ENCODE peak calls at places on chromosome 2, in ten cellular contexts. One of them, this sample, is unnamed.

GRCh38 chr2:88735853-88736252 is 44.4 kb downstream of the RPIA start:
- DNase-seq in Caco-2: no peak
- DNase-seq in coronary artery: no peak
- DNase-seq in brain microvascular endothelial cell: no peak
- DNase-seq in endothelial cell: no peak
- DNase-seq in thoracic aorta: no peak
- DNase-seq in heart left ventricle: no peak
- DNase-seq in neural crest cell: no peak
- DNase-seq in spleen: no peak
- DNase-seq in right lobe of liver: no peak
- DNase-seq in this sample: no peak

GRCh38 chr2:74301262-74301661 is 42.0 kb downstream of the SLC4A5 start:
- DNase-seq in Caco-2: no peak
- DNase-seq in right lobe of liver: no peak
- DNase-seq in endothelial cell: no peak
- DNase-seq in thoracic aorta: no peak
- DNase-seq in neural crest cell: no peak
- DNase-seq in spleen: no peak
- DNase-seq in brain microvascular endothelial cell: no peak
- DNase-seq in heart left ventricle: no peak
- DNase-seq in coronary artery: no peak
- DNase-seq in this sample: no peak

GRCh38 chr2:85615413-85615728 is 615 bp upstream of the USP39 start:
- DNase-seq in thoracic aorta: no peak
- DNase-seq in spleen: peak
- DNase-seq in Caco-2: no peak
- DNase-seq in endothelial cell: no peak
- DNase-seq in brain microvascular endothelial cell: no peak
- DNase-seq in right lobe of liver: no peak
- DNase-seq in coronary artery: no peak
- DNase-seq in heart left ventricle: peak
- DNase-seq in neural crest cell: no peak
- DNase-seq in this sample: no peak

GRCh38 chr2:192010073-192010472 is 163.2 kb upstream of the CAVIN2 start:
- DNase-seq in right lobe of liver: no peak
- DNase-seq in Caco-2: no peak
- DNase-seq in coronary artery: no peak
- DNase-seq in neural crest cell: no peak
- DNase-seq in endothelial cell: no peak
- DNase-seq in thoracic aorta: no peak
- DNase-seq in brain microvascular endothelial cell: no peak
- DNase-seq in heart left ventricle: no peak
- DNase-seq in spleen: no peak
- DNase-seq in this sample: no peak

GRCh38 chr2:30026091-30027055 is 105.0 kb upstream of the ALK start:
- DNase-seq in right lobe of liver: peak
- DNase-seq in spleen: no peak
- DNase-seq in Caco-2: peak
- DNase-seq in thoracic aorta: no peak
- DNase-seq in brain microvascular endothelial cell: peak
- DNase-seq in heart left ventricle: peak
- DNase-seq in neural crest cell: peak
- DNase-seq in endothelial cell: peak
- DNase-seq in coronary artery: no peak
- DNase-seq in this sample: peak

GRCh38 chr2:38293152-38293865 is 83.8 kb downstream of the ATL2 start:
- DNase-seq in brain microvascular endothelial cell: no peak
- DNase-seq in neural crest cell: no peak
- DNase-seq in coronary artery: no peak
- DNase-seq in Caco-2: no peak
- DNase-seq in right lobe of liver: no peak
- DNase-seq in heart left ventricle: no peak
- DNase-seq in thoracic aorta: no peak
- DNase-seq in endothelial cell: no peak
- DNase-seq in spleen: no peak
- DNase-seq in this sample: no peak

GRCh38 chr2:241636182-241636982 is 576 bp downstream of the THAP4 start:
- DNase-seq in Caco-2: peak
- DNase-seq in thoracic aorta: no peak
- DNase-seq in coronary artery: no peak
- DNase-seq in brain microvascular endothelial cell: no peak
- DNase-seq in right lobe of liver: peak
- DNase-seq in heart left ventricle: peak
- DNase-seq in neural crest cell: peak
- DNase-seq in spleen: peak
- DNase-seq in endothelial cell: peak
- DNase-seq in this sample: peak

GRCh38 chr2:200335657-200336056 is 29.2 kb downstream of the SPATS2L start:
- DNase-seq in thoracic aorta: no peak
- DNase-seq in neural crest cell: no peak
- DNase-seq in coronary artery: no peak
- DNase-seq in endothelial cell: no peak
- DNase-seq in right lobe of liver: no peak
- DNase-seq in brain microvascular endothelial cell: no peak
- DNase-seq in heart left ventricle: no peak
- DNase-seq in spleen: no peak
- DNase-seq in Caco-2: no peak
- DNase-seq in this sample: no peak

GRCh38 chr2:143533846-143534245 is 404.6 kb downstream of the ARHGAP15 start:
- DNase-seq in coronary artery: no peak
- DNase-seq in Caco-2: no peak
- DNase-seq in neural crest cell: no peak
- DNase-seq in thoracic aorta: no peak
- DNase-seq in spleen: no peak
- DNase-seq in heart left ventricle: no peak
- DNase-seq in right lobe of liver: no peak
- DNase-seq in brain microvascular endothelial cell: no peak
- DNase-seq in endothelial cell: no peak
- DNase-seq in this sample: no peak

GRCh38 chr2:231037202-231037730 is at the start of gene C2orf72:
- DNase-seq in spleen: no peak
- DNase-seq in right lobe of liver: no peak
- DNase-seq in endothelial cell: peak
- DNase-seq in Caco-2: peak
- DNase-seq in brain microvascular endothelial cell: no peak
- DNase-seq in neural crest cell: no peak
- DNase-seq in thoracic aorta: no peak
- DNase-seq in heart left ventricle: no peak
- DNase-seq in coronary artery: no peak
- DNase-seq in this sample: peak

GRCh38 chr2:140893685-140894084 is 1237.1 kb downstream of the LRP1B start:
- DNase-seq in Caco-2: no peak
- DNase-seq in brain microvascular endothelial cell: peak
- DNase-seq in heart left ventricle: no peak
- DNase-seq in right lobe of liver: no peak
- DNase-seq in coronary artery: no peak
- DNase-seq in neural crest cell: no peak
- DNase-seq in thoracic aorta: no peak
- DNase-seq in endothelial cell: no peak
- DNase-seq in spleen: no peak
- DNase-seq in this sample: no peak

GRCh38 chr2:75424936-75425619 is 135.7 kb downstream of the EVA1A start:
- DNase-seq in endothelial cell: no peak
- DNase-seq in coronary artery: no peak
- DNase-seq in Caco-2: no peak
- DNase-seq in spleen: peak
- DNase-seq in neural crest cell: no peak
- DNase-seq in heart left ventricle: no peak
- DNase-seq in right lobe of liver: no peak
- DNase-seq in thoracic aorta: no peak
- DNase-seq in brain microvascular endothelial cell: no peak
- DNase-seq in this sample: no peak
- TF ChIP-seq CTCF in endothelial cell: no peak
- TF ChIP-seq CTCF in coronary artery: no peak
- TF ChIP-seq CTCF in Caco-2: no peak
- TF ChIP-seq CTCF in spleen: no peak
- TF ChIP-seq CTCF in neural crest cell: no peak
- TF ChIP-seq CTCF in heart left ventricle: no peak
- TF ChIP-seq CTCF in right lobe of liver: no peak
- TF ChIP-seq CTCF in thoracic aorta: no peak
- TF ChIP-seq CTCF in brain microvascular endothelial cell: no peak
- TF ChIP-seq CTCF in this sample: no peak

GRCh38 chr2:189584662-189585061 is 4.1 kb upstream of the SLC40A1 start:
- DNase-seq in neural crest cell: no peak
- DNase-seq in spleen: no peak
- DNase-seq in Caco-2: no peak
- DNase-seq in brain microvascular endothelial cell: no peak
- DNase-seq in right lobe of liver: no peak
- DNase-seq in endothelial cell: no peak
- DNase-seq in thoracic aorta: no peak
- DNase-seq in heart left ventricle: no peak
- DNase-seq in coronary artery: no peak
- DNase-seq in this sample: no peak

GRCh38 chr2:189580267-189580661 is 322 bp downstream of the SLC40A1 start:
- DNase-seq in brain microvascular endothelial cell: no peak
- DNase-seq in Caco-2: peak
- DNase-seq in neural crest cell: peak
- DNase-seq in spleen: peak
- DNase-seq in endothelial cell: peak
- DNase-seq in heart left ventricle: peak
- DNase-seq in thoracic aorta: no peak
- DNase-seq in coronary artery: no peak
- DNase-seq in right lobe of liver: peak
- DNase-seq in this sample: peak

GRCh38 chr2:189580662-189581353 is at the start of gene SLC40A1:
- DNase-seq in brain microvascular endothelial cell: peak
- DNase-seq in heart left ventricle: peak
- DNase-seq in coronary artery: peak
- DNase-seq in thoracic aorta: peak
- DNase-seq in Caco-2: peak
- DNase-seq in endothelial cell: peak
- DNase-seq in spleen: peak
- DNase-seq in right lobe of liver: peak
- DNase-seq in neural crest cell: peak
- DNase-seq in this sample: peak

GRCh38 chr2:189581354-189582139 is 961 bp upstream of the SLC40A1 start:
- DNase-seq in Caco-2: peak
- DNase-seq in coronary artery: no peak
- DNase-seq in thoracic aorta: no peak
- DNase-seq in right lobe of liver: peak
- DNase-seq in heart left ventricle: peak
- DNase-seq in spleen: peak
- DNase-seq in neural crest cell: no peak
- DNase-seq in brain microvascular endothelial cell: no peak
- DNase-seq in endothelial cell: peak
- DNase-seq in this sample: peak

GRCh38 chr2:189582140-189582825 is 1.7 kb upstream of the SLC40A1 start:
- DNase-seq in endothelial cell: no peak
- DNase-seq in brain microvascular endothelial cell: no peak
- DNase-seq in right lobe of liver: no peak
- DNase-seq in heart left ventricle: no peak
- DNase-seq in neural crest cell: no peak
- DNase-seq in coronary artery: no peak
- DNase-seq in thoracic aorta: no peak
- DNase-seq in Caco-2: no peak
- DNase-seq in spleen: no peak
- DNase-seq in this sample: no peak
- TF ChIP-seq CTCF in endothelial cell: no peak
- TF ChIP-seq CTCF in brain microvascular endothelial cell: no peak
- TF ChIP-seq CTCF in right lobe of liver: no peak
- TF ChIP-seq CTCF in heart left ventricle: no peak
- TF ChIP-seq CTCF in neural crest cell: no peak
- TF ChIP-seq CTCF in coronary artery: no peak
- TF ChIP-seq CTCF in thoracic aorta: no peak
- TF ChIP-seq CTCF in Caco-2: no peak
- TF ChIP-seq CTCF in spleen: no peak
- TF ChIP-seq CTCF in this sample: no peak

GRCh38 chr2:134917219-134917957 is 1.2 kb upstream of the CCNT2 start:
- DNase-seq in heart left ventricle: peak
- DNase-seq in brain microvascular endothelial cell: no peak
- DNase-seq in thoracic aorta: no peak
- DNase-seq in coronary artery: peak
- DNase-seq in right lobe of liver: peak
- DNase-seq in neural crest cell: no peak
- DNase-seq in Caco-2: peak
- DNase-seq in endothelial cell: peak
- DNase-seq in spleen: peak
- DNase-seq in this sample: no peak

GRCh38 chr2:134919360-134920210 is 963 bp downstream of the CCNT2 start:
- DNase-seq in coronary artery: no peak
- DNase-seq in heart left ventricle: no peak
- DNase-seq in thoracic aorta: peak
- DNase-seq in neural crest cell: peak
- DNase-seq in spleen: no peak
- DNase-seq in Caco-2: no peak
- DNase-seq in endothelial cell: peak
- DNase-seq in right lobe of liver: peak
- DNase-seq in brain microvascular endothelial cell: peak
- DNase-seq in this sample: peak

GRCh38 chr2:134917958-134918517 is 584 bp upstream of the CCNT2 start:
- DNase-seq in right lobe of liver: no peak
- DNase-seq in heart left ventricle: no peak
- DNase-seq in brain microvascular endothelial cell: no peak
- DNase-seq in thoracic aorta: peak
- DNase-seq in coronary artery: no peak
- DNase-seq in endothelial cell: peak
- DNase-seq in spleen: peak
- DNase-seq in neural crest cell: no peak
- DNase-seq in Caco-2: no peak
- DNase-seq in this sample: peak

DNA sequence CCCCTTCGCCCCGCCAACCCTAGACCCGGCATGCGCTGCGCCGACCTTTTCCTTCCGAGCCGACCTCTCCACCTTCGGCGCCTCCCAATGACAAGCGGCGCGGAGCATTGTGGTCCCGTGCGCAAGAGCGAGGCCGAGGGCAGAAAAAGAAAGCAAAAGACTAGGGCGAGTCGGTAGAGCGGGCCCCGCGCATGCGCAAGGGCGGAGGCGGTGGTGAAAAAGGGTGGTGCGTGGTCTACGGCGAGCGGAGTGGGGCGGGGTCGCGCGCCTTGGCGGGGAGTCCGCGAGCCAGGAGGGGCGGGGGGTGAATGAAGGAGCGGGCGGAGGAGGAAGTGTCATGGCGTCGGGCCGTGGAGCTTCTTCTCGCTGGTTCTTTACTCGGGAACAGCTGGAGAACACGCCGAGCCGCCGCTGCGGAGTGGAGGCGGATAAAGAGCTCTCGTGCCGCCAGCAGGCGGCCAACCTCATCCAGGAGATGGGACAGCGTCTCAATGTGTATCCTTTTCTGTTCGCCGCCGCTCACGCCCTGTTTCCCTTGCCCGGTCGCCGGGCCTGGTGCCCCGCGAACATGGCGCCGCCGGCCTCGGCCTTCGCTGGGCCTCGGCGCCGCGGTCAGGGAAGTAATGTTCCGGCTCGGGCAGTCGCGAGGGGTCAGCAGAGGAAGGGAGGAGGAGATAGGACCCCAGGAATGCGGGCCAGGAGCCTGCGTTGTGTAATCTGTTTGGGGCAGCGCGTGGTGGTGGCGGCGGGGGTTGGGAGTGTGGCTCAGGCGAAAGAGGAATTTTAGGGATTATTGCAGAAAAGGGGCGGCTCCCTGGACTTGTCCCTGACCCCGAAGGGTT is at the start of gene CCNT2:
- DNase-seq in brain microvascular endothelial cell: peak
- DNase-seq in neural crest cell: peak
- DNase-seq in coronary artery: peak
- DNase-seq in thoracic aorta: peak
- DNase-seq in right lobe of liver: peak
- DNase-seq in Caco-2: peak
- DNase-seq in heart left ventricle: peak
- DNase-seq in spleen: peak
- DNase-seq in endothelial cell: peak
- DNase-seq in this sample: peak
- TF ChIP-seq CTCF in brain microvascular endothelial cell: no peak
- TF ChIP-seq CTCF in neural crest cell: no peak
- TF ChIP-seq CTCF in coronary artery: no peak
- TF ChIP-seq CTCF in thoracic aorta: no peak
- TF ChIP-seq CTCF in right lobe of liver: no peak
- TF ChIP-seq CTCF in Caco-2: no peak
- TF ChIP-seq CTCF in heart left ventricle: no peak
- TF ChIP-seq CTCF in spleen: no peak
- TF ChIP-seq CTCF in endothelial cell: no peak
- TF ChIP-seq CTCF in this sample: no peak

GRCh38 chr2:170369894-170370293 is 191.9 kb downstream of the MYO3B start:
- DNase-seq in neural crest cell: no peak
- DNase-seq in right lobe of liver: no peak
- DNase-seq in Caco-2: peak
- DNase-seq in spleen: no peak
- DNase-seq in thoracic aorta: no peak
- DNase-seq in endothelial cell: no peak
- DNase-seq in coronary artery: no peak
- DNase-seq in brain microvascular endothelial cell: no peak
- DNase-seq in heart left ventricle: no peak
- DNase-seq in this sample: no peak
- TF ChIP-seq CTCF in neural crest cell: peak
- TF ChIP-seq CTCF in right lobe of liver: peak
- TF ChIP-seq CTCF in Caco-2: peak
- TF ChIP-seq CTCF in spleen: no peak
- TF ChIP-seq CTCF in thoracic aorta: peak
- TF ChIP-seq CTCF in endothelial cell: peak
- TF ChIP-seq CTCF in coronary artery: no peak
- TF ChIP-seq CTCF in brain microvascular endothelial cell: no peak
- TF ChIP-seq CTCF in heart left ventricle: peak
- TF ChIP-seq CTCF in this sample: no peak

This sample was measured in GM13977.